ENCODE peak calls at places on chromosome 17, in seven cellular contexts. One of them, this sample, is unnamed.

GRCh38 chr17:15364615-15365014 is 23.2 kb upstream of the TEKT3 start:
- DNase-seq in IMR-90: no peak
- DNase-seq in fibroblast of lung: no peak
- DNase-seq in ascending aorta: no peak
- DNase-seq in A549: no peak
- DNase-seq in upper lobe of left lung: no peak
- DNase-seq in upper lobe of right lung: no peak
- DNase-seq in this sample: no peak

GRCh38 chr17:71828182-71828596 is 292.6 kb upstream of the SOX9 start:
- DNase-seq in IMR-90: peak
- DNase-seq in fibroblast of lung: no peak
- DNase-seq in ascending aorta: no peak
- DNase-seq in A549: no peak
- DNase-seq in upper lobe of left lung: no peak
- DNase-seq in upper lobe of right lung: no peak
- DNase-seq in this sample: peak

GRCh38 chr17:41664587-41665565 is 23.8 kb upstream of the EIF1 start:
- DNase-seq in IMR-90: no peak
- DNase-seq in fibroblast of lung: no peak
- DNase-seq in ascending aorta: no peak
- DNase-seq in A549: no peak
- DNase-seq in upper lobe of left lung: no peak
- DNase-seq in upper lobe of right lung: no peak
- DNase-seq in this sample: no peak

GRCh38 chr17:34584805-34585416 is 5.5 kb downstream of the TMEM132E start:
- DNase-seq in IMR-90: peak
- DNase-seq in fibroblast of lung: peak
- DNase-seq in ascending aorta: no peak
- DNase-seq in A549: peak
- DNase-seq in upper lobe of left lung: no peak
- DNase-seq in upper lobe of right lung: no peak
- DNase-seq in this sample: no peak

GRCh38 chr17:9255838-9256237 is 234.5 kb downstream of the NTN1 start:
- DNase-seq in IMR-90: no peak
- DNase-seq in fibroblast of lung: no peak
- DNase-seq in ascending aorta: no peak
- DNase-seq in A549: no peak
- DNase-seq in upper lobe of left lung: no peak
- DNase-seq in upper lobe of right lung: no peak
- DNase-seq in this sample: no peak

GRCh38 chr17:28492352-28493310 is 13.5 kb upstream of the FOXN1 start:
- DNase-seq in IMR-90: no peak
- DNase-seq in fibroblast of lung: peak
- DNase-seq in ascending aorta: no peak
- DNase-seq in A549: peak
- DNase-seq in upper lobe of left lung: no peak
- DNase-seq in upper lobe of right lung: no peak
- DNase-seq in this sample: no peak

GRCh38 chr17:48878920-48879898 is 13.4 kb upstream of the ATP5MC1 start:
- DNase-seq in IMR-90: peak
- DNase-seq in fibroblast of lung: peak
- DNase-seq in ascending aorta: no peak
- DNase-seq in A549: peak
- DNase-seq in upper lobe of left lung: no peak
- DNase-seq in upper lobe of right lung: no peak
- DNase-seq in this sample: peak

GRCh38 chr17:9233761-9234160 is 212.5 kb downstream of the NTN1 start:
- DNase-seq in IMR-90: no peak
- DNase-seq in fibroblast of lung: no peak
- DNase-seq in ascending aorta: no peak
- DNase-seq in A549: no peak
- DNase-seq in upper lobe of left lung: peak
- DNase-seq in upper lobe of right lung: no peak
- DNase-seq in this sample: no peak

GRCh38 chr17:27471321-27472269 is 15.3 kb downstream of the KSR1 start:
- DNase-seq in IMR-90: peak
- DNase-seq in fibroblast of lung: no peak
- DNase-seq in ascending aorta: no peak
- DNase-seq in A549: peak
- DNase-seq in upper lobe of left lung: no peak
- DNase-seq in upper lobe of right lung: peak
- DNase-seq in this sample: peak

GRCh38 chr17:47742319-47743181 is 9.5 kb downstream of the TBX21 start:
- DNase-seq in IMR-90: no peak
- DNase-seq in fibroblast of lung: no peak
- DNase-seq in ascending aorta: no peak
- DNase-seq in A549: no peak
- DNase-seq in upper lobe of left lung: peak
- DNase-seq in upper lobe of right lung: no peak
- DNase-seq in this sample: no peak

GRCh38 chr17:57461082-57461481 is 204.8 kb downstream of the MSI2 start:
- DNase-seq in IMR-90: peak
- DNase-seq in fibroblast of lung: no peak
- DNase-seq in ascending aorta: no peak
- DNase-seq in A549: no peak
- DNase-seq in upper lobe of left lung: no peak
- DNase-seq in upper lobe of right lung: no peak
- DNase-seq in this sample: no peak

GRCh38 chr17:79714129-79714528 is 16.6 kb upstream of the ENPP7 start:
- DNase-seq in IMR-90: no peak
- DNase-seq in fibroblast of lung: no peak
- DNase-seq in ascending aorta: no peak
- DNase-seq in A549: no peak
- DNase-seq in upper lobe of left lung: no peak
- DNase-seq in upper lobe of right lung: no peak
- DNase-seq in this sample: no peak

GRCh38 chr17:63696381-63696961 is 3.5 kb downstream of the LIMD2 start:
- DNase-seq in IMR-90: no peak
- DNase-seq in fibroblast of lung: peak
- DNase-seq in ascending aorta: no peak
- DNase-seq in A549: peak
- DNase-seq in upper lobe of left lung: no peak
- DNase-seq in upper lobe of right lung: no peak
- DNase-seq in this sample: no peak

GRCh38 chr17:49438885-49439284 is 24.2 kb upstream of the PHB1 start:
- DNase-seq in IMR-90: no peak
- DNase-seq in fibroblast of lung: no peak
- DNase-seq in ascending aorta: no peak
- DNase-seq in A549: no peak
- DNase-seq in upper lobe of left lung: peak
- DNase-seq in upper lobe of right lung: no peak
- DNase-seq in this sample: no peak

GRCh38 chr17:74654742-74655141 is 31.2 kb upstream of the CD300E start:
- DNase-seq in IMR-90: no peak
- DNase-seq in fibroblast of lung: no peak
- DNase-seq in ascending aorta: no peak
- DNase-seq in A549: no peak
- DNase-seq in upper lobe of left lung: no peak
- DNase-seq in upper lobe of right lung: no peak
- DNase-seq in this sample: no peak

GRCh38 chr17:78865682-78866390 is 25.2 kb upstream of the USP36 start:
- DNase-seq in IMR-90: peak
- DNase-seq in fibroblast of lung: peak
- DNase-seq in ascending aorta: no peak
- DNase-seq in A549: peak
- DNase-seq in upper lobe of left lung: no peak
- DNase-seq in upper lobe of right lung: peak
- DNase-seq in this sample: peak

GRCh38 chr17:44414394-44415155 is 25.1 kb upstream of the ITGA2B start:
- DNase-seq in IMR-90: no peak
- DNase-seq in fibroblast of lung: no peak
- DNase-seq in ascending aorta: no peak
- DNase-seq in A549: no peak
- DNase-seq in upper lobe of left lung: no peak
- DNase-seq in upper lobe of right lung: no peak
- DNase-seq in this sample: no peak

GRCh38 chr17:177762-178161 is 3.7 kb downstream of the DOC2B start:
- DNase-seq in IMR-90: no peak
- DNase-seq in fibroblast of lung: no peak
- DNase-seq in ascending aorta: no peak
- DNase-seq in A549: no peak
- DNase-seq in upper lobe of left lung: no peak
- DNase-seq in upper lobe of right lung: no peak
- DNase-seq in this sample: no peak

GRCh38 chr17:177155-177554 is 4.3 kb downstream of the DOC2B start:
- DNase-seq in IMR-90: no peak
- DNase-seq in fibroblast of lung: no peak
- DNase-seq in ascending aorta: no peak
- DNase-seq in A549: no peak
- DNase-seq in upper lobe of left lung: no peak
- DNase-seq in upper lobe of right lung: no peak
- DNase-seq in this sample: no peak

GRCh38 chr17:179721-180379 is 1.6 kb downstream of the DOC2B start:
- DNase-seq in IMR-90: no peak
- DNase-seq in fibroblast of lung: no peak
- DNase-seq in ascending aorta: no peak
- DNase-seq in A549: no peak
- DNase-seq in upper lobe of left lung: no peak
- DNase-seq in upper lobe of right lung: no peak
- DNase-seq in this sample: no peak

GRCh38 chr17:179066-179432 is 2.4 kb downstream of the DOC2B start:
- DNase-seq in IMR-90: no peak
- DNase-seq in fibroblast of lung: no peak
- DNase-seq in ascending aorta: no peak
- DNase-seq in A549: no peak
- DNase-seq in upper lobe of left lung: no peak
- DNase-seq in upper lobe of right lung: no peak
- DNase-seq in this sample: no peak

GRCh38 chr17:178292-179065 is 3.0 kb downstream of the DOC2B start:
- DNase-seq in IMR-90: no peak
- DNase-seq in fibroblast of lung: no peak
- DNase-seq in ascending aorta: no peak
- DNase-seq in A549: no peak
- DNase-seq in upper lobe of left lung: no peak
- DNase-seq in upper lobe of right lung: no peak
- DNase-seq in this sample: no peak
- H3K27ac ChIP-seq in IMR-90: no peak
- H3K27ac ChIP-seq in fibroblast of lung: no peak
- H3K27ac ChIP-seq in ascending aorta: no peak
- H3K27ac ChIP-seq in A549: no peak
- H3K27ac ChIP-seq in upper lobe of left lung: no peak
- H3K27ac ChIP-seq in upper lobe of right lung: no peak
- H3K27ac ChIP-seq in this sample: no peak

GRCh38 chr17:81456091-81456490 is 56.5 kb downstream of the ACTG1 start:
- DNase-seq in IMR-90: no peak
- DNase-seq in fibroblast of lung: no peak
- DNase-seq in ascending aorta: no peak
- DNase-seq in A549: no peak
- DNase-seq in upper lobe of left lung: no peak
- DNase-seq in upper lobe of right lung: no peak
- DNase-seq in this sample: no peak
- H3K27ac ChIP-seq in IMR-90: no peak
- H3K27ac ChIP-seq in fibroblast of lung: no peak
- H3K27ac ChIP-seq in ascending aorta: no peak
- H3K27ac ChIP-seq in A549: no peak
- H3K27ac ChIP-seq in upper lobe of left lung: no peak
- H3K27ac ChIP-seq in upper lobe of right lung: no peak
- H3K27ac ChIP-seq in this sample: peak

GRCh38 chr17:7557147-7557764 is 1.3 kb upstream of the TNFSF13 start:
- DNase-seq in IMR-90: no peak
- DNase-seq in fibroblast of lung: no peak
- DNase-seq in ascending aorta: no peak
- DNase-seq in A549: no peak
- DNase-seq in upper lobe of left lung: peak
- DNase-seq in upper lobe of right lung: peak
- DNase-seq in this sample: no peak
- H3K27ac ChIP-seq in IMR-90: no peak
- H3K27ac ChIP-seq in fibroblast of lung: no peak
- H3K27ac ChIP-seq in ascending aorta: peak
- H3K27ac ChIP-seq in A549: no peak
- H3K27ac ChIP-seq in upper lobe of left lung: peak
- H3K27ac ChIP-seq in upper lobe of right lung: peak
- H3K27ac ChIP-seq in this sample: peak

GRCh38 chr17:8224891-8225812 is 14.8 kb upstream of the AURKB start:
- DNase-seq in IMR-90: no peak
- DNase-seq in fibroblast of lung: no peak
- DNase-seq in ascending aorta: no peak
- DNase-seq in A549: no peak
- DNase-seq in upper lobe of left lung: peak
- DNase-seq in upper lobe of right lung: no peak
- DNase-seq in this sample: no peak
- H3K27ac ChIP-seq in IMR-90: no peak
- H3K27ac ChIP-seq in fibroblast of lung: no peak
- H3K27ac ChIP-seq in ascending aorta: no peak
- H3K27ac ChIP-seq in A549: no peak
- H3K27ac ChIP-seq in upper lobe of left lung: no peak
- H3K27ac ChIP-seq in upper lobe of right lung: no peak
- H3K27ac ChIP-seq in this sample: peak

DNA sequence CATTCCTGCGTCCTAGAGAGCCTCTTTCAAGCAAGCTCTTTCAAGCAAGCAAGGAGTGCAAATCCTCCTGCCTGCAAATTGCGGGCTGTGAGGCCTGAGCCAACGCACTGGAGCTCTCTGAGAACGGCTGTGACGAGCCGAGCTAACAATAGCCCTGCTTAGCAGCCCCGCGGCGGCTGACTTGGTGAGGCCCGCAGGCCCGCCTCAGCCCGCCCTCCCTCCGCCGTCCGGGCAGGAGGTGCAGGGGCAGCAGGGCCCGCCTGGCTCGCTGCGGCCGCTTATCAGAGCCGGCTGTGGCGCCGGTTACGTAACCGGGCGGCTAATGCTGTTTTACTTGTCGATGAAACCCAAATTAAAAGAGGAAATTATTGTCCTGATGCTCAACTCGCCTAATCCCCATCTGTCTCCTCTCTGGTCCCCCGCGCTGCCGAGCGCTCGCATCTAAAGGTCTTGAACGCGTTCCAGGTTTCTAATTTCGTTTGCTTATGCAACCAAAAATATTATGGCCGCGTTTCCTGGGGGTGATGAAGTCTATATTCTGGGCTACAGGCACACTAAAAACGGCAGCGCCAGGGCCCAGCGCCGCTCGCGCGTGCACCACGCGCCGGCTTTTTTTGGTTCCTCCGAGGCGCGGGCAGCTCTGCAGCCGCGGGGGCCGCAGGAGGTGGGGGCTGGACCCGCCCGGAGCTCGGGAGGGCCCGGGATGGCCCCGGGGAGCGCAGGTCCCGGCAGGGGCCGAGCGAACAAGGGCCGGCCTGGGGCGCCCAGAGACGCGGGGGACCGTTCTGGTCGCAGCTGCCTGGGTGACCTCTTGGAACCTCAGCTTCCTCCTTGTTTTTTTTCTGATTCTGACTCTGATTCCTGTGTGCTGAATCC is 65.1 kb upstream of the TOB1 start:
- DNase-seq in IMR-90: peak
- DNase-seq in fibroblast of lung: peak
- DNase-seq in ascending aorta: peak
- DNase-seq in A549: peak
- DNase-seq in upper lobe of left lung: peak
- DNase-seq in upper lobe of right lung: peak
- DNase-seq in this sample: peak
- H3K27ac ChIP-seq in IMR-90: peak
- H3K27ac ChIP-seq in fibroblast of lung: peak
- H3K27ac ChIP-seq in ascending aorta: peak
- H3K27ac ChIP-seq in A549: peak
- H3K27ac ChIP-seq in upper lobe of left lung: peak
- H3K27ac ChIP-seq in upper lobe of right lung: peak
- H3K27ac ChIP-seq in this sample: peak

This sample was measured in dorsolateral prefrontal cortex.